ENCODE peak calls at places on chromosomes 5 and 9, in four cellular contexts. Z, O, A and R are unnamed samples.

GRCh38 chr5:13003457-13003856 is 941.0 kb downstream of the DNAH5 start:
- DNase-seq in Z (peak), O (no peak), A (no peak), R (no peak)

GRCh38 chr9:137237759-137238726 is 3.0 kb upstream of the TUBB4B start:
- DNase-seq in Z (peak), O (no peak), A (no peak), R (no peak)

GRCh38 chr9:78215706-78216105 is 20.2 kb upstream of the CEP78 start:
- DNase-seq in Z (no peak), O (peak), A (no peak), R (no peak)

GRCh38 chr5:57532513-57533497 is 50.2 kb upstream of the ACTBL2 start:
- DNase-seq in Z (no peak), O (peak), A (no peak), R (no peak)

GRCh38 chr5:31900296-31900865 is 261.4 kb downstream of the PDZD2 start:
- DNase-seq in Z (no peak), O (no peak), A (no peak), R (no peak)

GRCh38 chr9:6552033-6552737 is 93.3 kb downstream of the GLDC start:
- DNase-seq in Z (peak), O (peak), A (no peak), R (no peak)

GRCh38 chr9:32395483-32396216 is 11.2 kb downstream of the ACO1 start:
- DNase-seq in Z (no peak), O (peak), A (no peak), R (no peak)

GRCh38 chr5:7747728-7748127 is 103.2 kb downstream of the CFAP90 start:
- DNase-seq in Z (no peak), O (no peak), A (no peak), R (no peak)